ENCODE peak calls at places on chromosomes 3 and 15, in four cellular contexts. One of them, this sample, is unnamed.

GRCh38 chr3:132660056-132660744 is at the start of gene UBA5:
- DNase-seq in GOT3: peak
- DNase-seq in fibroblast of mammary gland: peak
- DNase-seq in fibroblast of pulmonary artery: peak
- DNase-seq in this sample: peak

GRCh38 chr15:32706704-32707103 is 11.1 kb upstream of the GREM1 start:
- DNase-seq in GOT3: no peak
- DNase-seq in fibroblast of mammary gland: peak
- DNase-seq in fibroblast of pulmonary artery: no peak
- DNase-seq in this sample: no peak

GRCh38 chr3:48034000-48034516 is 17.8 kb upstream of the MAP4 start:
- DNase-seq in GOT3: no peak
- DNase-seq in fibroblast of mammary gland: peak
- DNase-seq in fibroblast of pulmonary artery: peak
- DNase-seq in this sample: no peak

GRCh38 chr3:193897288-193897687 is 238.7 kb upstream of the HES1 start:
- DNase-seq in GOT3: no peak
- DNase-seq in fibroblast of mammary gland: peak
- DNase-seq in fibroblast of pulmonary artery: peak
- DNase-seq in this sample: no peak

GRCh38 chr3:23035927-23036640 is 167.0 kb upstream of the UBE2E2 start:
- DNase-seq in GOT3: no peak
- DNase-seq in fibroblast of mammary gland: no peak
- DNase-seq in fibroblast of pulmonary artery: no peak
- DNase-seq in this sample: no peak

GRCh38 chr3:189337672-189338071 is 165.9 kb downstream of the TPRG1 start:
- DNase-seq in GOT3: no peak
- DNase-seq in fibroblast of mammary gland: no peak
- DNase-seq in fibroblast of pulmonary artery: no peak
- DNase-seq in this sample: no peak

GRCh38 chr3:152772622-152773021 is 62.3 kb upstream of the P2RY1 start:
- DNase-seq in GOT3: no peak
- DNase-seq in fibroblast of mammary gland: no peak
- DNase-seq in fibroblast of pulmonary artery: no peak
- DNase-seq in this sample: no peak

GRCh38 chr3:138180375-138181029 is 5.8 kb upstream of the DBR1 start:
- DNase-seq in GOT3: no peak
- DNase-seq in fibroblast of mammary gland: peak
- DNase-seq in fibroblast of pulmonary artery: peak
- DNase-seq in this sample: no peak

GRCh38 chr15:41562784-41563198 is 3.8 kb downstream of the TYRO3 start:
- DNase-seq in GOT3: no peak
- DNase-seq in fibroblast of mammary gland: no peak
- DNase-seq in fibroblast of pulmonary artery: peak
- DNase-seq in this sample: no peak

GRCh38 chr15:69215636-69216035 is 55.2 kb downstream of the GLCE start:
- DNase-seq in GOT3: no peak
- DNase-seq in fibroblast of mammary gland: no peak
- DNase-seq in fibroblast of pulmonary artery: no peak
- DNase-seq in this sample: no peak